ENCODE peak calls at places on chromosomes 16 and 17, in eight cellular contexts. One of them, this sample, is unnamed.

GRCh38 chr16:54208262-54208661 is 78.3 kb downstream of the IRX3 start:
- DNase-seq in lung microvascular endothelial cell: no peak
- DNase-seq in skeletal muscle cell: no peak
- DNase-seq in GM12865: no peak
- DNase-seq in choroid plexus epithelial cell: peak
- DNase-seq in A172: no peak
- DNase-seq in GM20000: no peak
- DNase-seq in stromal cell of bone marrow: peak
- DNase-seq in this sample: no peak

GRCh38 chr16:4420703-4421102 is 4.3 kb upstream of the CORO7 start:
- DNase-seq in lung microvascular endothelial cell: no peak
- DNase-seq in skeletal muscle cell: no peak
- DNase-seq in GM12865: no peak
- DNase-seq in choroid plexus epithelial cell: peak
- DNase-seq in A172: no peak
- DNase-seq in GM20000: no peak
- DNase-seq in stromal cell of bone marrow: no peak
- DNase-seq in this sample: no peak

GRCh38 chr17:47692895-47693666 is 880 bp upstream of the TBKBP1 start:
- DNase-seq in lung microvascular endothelial cell: no peak
- DNase-seq in skeletal muscle cell: no peak
- DNase-seq in GM12865: no peak
- DNase-seq in choroid plexus epithelial cell: no peak
- DNase-seq in A172: no peak
- DNase-seq in GM20000: peak
- DNase-seq in stromal cell of bone marrow: no peak
- DNase-seq in this sample: peak

GRCh38 chr16:71673190-71673956 is 47.4 kb downstream of the MARVELD3 start:
- DNase-seq in lung microvascular endothelial cell: no peak
- DNase-seq in skeletal muscle cell: no peak
- DNase-seq in GM12865: peak
- DNase-seq in choroid plexus epithelial cell: no peak
- DNase-seq in A172: no peak
- DNase-seq in GM20000: no peak
- DNase-seq in stromal cell of bone marrow: no peak
- DNase-seq in this sample: no peak

GRCh38 chr17:7914771-7915610 is 1.1 kb downstream of the RNF227 start:
- DNase-seq in lung microvascular endothelial cell: no peak
- DNase-seq in skeletal muscle cell: peak
- DNase-seq in GM12865: no peak
- DNase-seq in choroid plexus epithelial cell: peak
- DNase-seq in A172: no peak
- DNase-seq in GM20000: peak
- DNase-seq in stromal cell of bone marrow: no peak
- DNase-seq in this sample: no peak

GRCh38 chr16:65042966-65043365 is 78.9 kb downstream of the CDH11 start:
- DNase-seq in lung microvascular endothelial cell: no peak
- DNase-seq in skeletal muscle cell: no peak
- DNase-seq in GM12865: no peak
- DNase-seq in choroid plexus epithelial cell: no peak
- DNase-seq in A172: no peak
- DNase-seq in GM20000: no peak
- DNase-seq in stromal cell of bone marrow: no peak
- DNase-seq in this sample: no peak

GRCh38 chr17:80364091-80364691 is 50.8 kb upstream of the ENDOV start:
- DNase-seq in lung microvascular endothelial cell: peak
- DNase-seq in skeletal muscle cell: no peak
- DNase-seq in GM12865: no peak
- DNase-seq in choroid plexus epithelial cell: peak
- DNase-seq in A172: no peak
- DNase-seq in GM20000: no peak
- DNase-seq in stromal cell of bone marrow: no peak
- DNase-seq in this sample: peak

GRCh38 chr17:66381701-66382362 is 79.4 kb downstream of the PRKCA start:
- DNase-seq in lung microvascular endothelial cell: no peak
- DNase-seq in skeletal muscle cell: no peak
- DNase-seq in GM12865: no peak
- DNase-seq in choroid plexus epithelial cell: peak
- DNase-seq in A172: no peak
- DNase-seq in GM20000: no peak
- DNase-seq in stromal cell of bone marrow: no peak
- DNase-seq in this sample: no peak

GRCh38 chr17:5203908-5204294 is 12.2 kb upstream of the ZNF594 start:
- DNase-seq in lung microvascular endothelial cell: no peak
- DNase-seq in skeletal muscle cell: peak
- DNase-seq in GM12865: no peak
- DNase-seq in choroid plexus epithelial cell: peak
- DNase-seq in A172: peak
- DNase-seq in GM20000: no peak
- DNase-seq in stromal cell of bone marrow: peak
- DNase-seq in this sample: no peak

GRCh38 chr17:43556292-43556691 is 10.2 kb upstream of the ETV4 start:
- DNase-seq in lung microvascular endothelial cell: no peak
- DNase-seq in skeletal muscle cell: no peak
- DNase-seq in GM12865: no peak
- DNase-seq in choroid plexus epithelial cell: no peak
- DNase-seq in A172: peak
- DNase-seq in GM20000: no peak
- DNase-seq in stromal cell of bone marrow: peak
- DNase-seq in this sample: no peak

GRCh38 chr16:11350531-11351335 is 5.5 kb downstream of the RMI2 start:
- DNase-seq in lung microvascular endothelial cell: no peak
- DNase-seq in skeletal muscle cell: no peak
- DNase-seq in GM12865: no peak
- DNase-seq in choroid plexus epithelial cell: peak
- DNase-seq in A172: no peak
- DNase-seq in GM20000: no peak
- DNase-seq in stromal cell of bone marrow: peak
- DNase-seq in this sample: no peak

GRCh38 chr17:57020208-57020607 is 42.3 kb downstream of the SCPEP1 start:
- DNase-seq in lung microvascular endothelial cell: no peak
- DNase-seq in skeletal muscle cell: no peak
- DNase-seq in GM12865: no peak
- DNase-seq in choroid plexus epithelial cell: no peak
- DNase-seq in A172: no peak
- DNase-seq in GM20000: no peak
- DNase-seq in stromal cell of bone marrow: no peak
- DNase-seq in this sample: no peak

GRCh38 chr16:71572497-71573116 is 4.3 kb downstream of the TAT start:
- DNase-seq in lung microvascular endothelial cell: no peak
- DNase-seq in skeletal muscle cell: no peak
- DNase-seq in GM12865: no peak
- DNase-seq in choroid plexus epithelial cell: peak
- DNase-seq in A172: no peak
- DNase-seq in GM20000: no peak
- DNase-seq in stromal cell of bone marrow: no peak
- DNase-seq in this sample: no peak

GRCh38 chr17:7836596-7837374 is 2.8 kb downstream of the KDM6B start:
- DNase-seq in lung microvascular endothelial cell: peak
- DNase-seq in skeletal muscle cell: peak
- DNase-seq in GM12865: peak
- DNase-seq in choroid plexus epithelial cell: peak
- DNase-seq in A172: peak
- DNase-seq in GM20000: peak
- DNase-seq in stromal cell of bone marrow: peak
- DNase-seq in this sample: peak

GRCh38 chr17:17073627-17074521 is 31.6 kb downstream of the MPRIP start:
- DNase-seq in lung microvascular endothelial cell: no peak
- DNase-seq in skeletal muscle cell: no peak
- DNase-seq in GM12865: no peak
- DNase-seq in choroid plexus epithelial cell: peak
- DNase-seq in A172: no peak
- DNase-seq in GM20000: no peak
- DNase-seq in stromal cell of bone marrow: no peak
- DNase-seq in this sample: peak

GRCh38 chr16:18984425-18985005 is 781 bp downstream of the TMC7 start:
- DNase-seq in lung microvascular endothelial cell: no peak
- DNase-seq in skeletal muscle cell: no peak
- DNase-seq in GM12865: no peak
- DNase-seq in choroid plexus epithelial cell: no peak
- DNase-seq in A172: no peak
- DNase-seq in GM20000: no peak
- DNase-seq in stromal cell of bone marrow: no peak
- DNase-seq in this sample: no peak

GRCh38 chr16:28504707-28505404 is 1.8 kb downstream of the IL27 start:
- DNase-seq in lung microvascular endothelial cell: no peak
- DNase-seq in skeletal muscle cell: no peak
- DNase-seq in GM12865: no peak
- DNase-seq in choroid plexus epithelial cell: no peak
- DNase-seq in A172: no peak
- DNase-seq in GM20000: no peak
- DNase-seq in stromal cell of bone marrow: no peak
- DNase-seq in this sample: peak

GRCh38 chr17:82838386-82839063 is 1.3 kb downstream of the ZNF750 start:
- DNase-seq in lung microvascular endothelial cell: no peak
- DNase-seq in skeletal muscle cell: peak
- DNase-seq in GM12865: no peak
- DNase-seq in choroid plexus epithelial cell: peak
- DNase-seq in A172: no peak
- DNase-seq in GM20000: no peak
- DNase-seq in stromal cell of bone marrow: no peak
- DNase-seq in this sample: no peak

GRCh38 chr16:14364386-14365199 is 265.5 kb downstream of the PARN start:
- DNase-seq in lung microvascular endothelial cell: peak
- DNase-seq in skeletal muscle cell: peak
- DNase-seq in GM12865: no peak
- DNase-seq in choroid plexus epithelial cell: peak
- DNase-seq in A172: peak
- DNase-seq in GM20000: no peak
- DNase-seq in stromal cell of bone marrow: no peak
- DNase-seq in this sample: peak

GRCh38 chr16:77307764-77308561 is 108.8 kb downstream of the SYCE1L start:
- DNase-seq in lung microvascular endothelial cell: peak
- DNase-seq in skeletal muscle cell: peak
- DNase-seq in GM12865: no peak
- DNase-seq in choroid plexus epithelial cell: peak
- DNase-seq in A172: peak
- DNase-seq in GM20000: no peak
- DNase-seq in stromal cell of bone marrow: peak
- DNase-seq in this sample: no peak

GRCh38 chr17:73625975-73626706 is 18.1 kb downstream of the SDK2 start:
- DNase-seq in lung microvascular endothelial cell: no peak
- DNase-seq in skeletal muscle cell: no peak
- DNase-seq in GM12865: no peak
- DNase-seq in choroid plexus epithelial cell: no peak
- DNase-seq in A172: no peak
- DNase-seq in GM20000: no peak
- DNase-seq in stromal cell of bone marrow: no peak
- DNase-seq in this sample: no peak

GRCh38 chr16:88743693-88744519 is 37.6 kb downstream of the CTU2 start:
- DNase-seq in lung microvascular endothelial cell: peak
- DNase-seq in skeletal muscle cell: no peak
- DNase-seq in GM12865: peak
- DNase-seq in choroid plexus epithelial cell: peak
- DNase-seq in A172: peak
- DNase-seq in GM20000: peak
- DNase-seq in stromal cell of bone marrow: peak
- DNase-seq in this sample: no peak

GRCh38 chr16:17448640-17449638 is 21.8 kb downstream of the XYLT1 start:
- DNase-seq in lung microvascular endothelial cell: no peak
- DNase-seq in skeletal muscle cell: no peak
- DNase-seq in GM12865: peak
- DNase-seq in choroid plexus epithelial cell: no peak
- DNase-seq in A172: no peak
- DNase-seq in GM20000: no peak
- DNase-seq in stromal cell of bone marrow: no peak
- DNase-seq in this sample: no peak

GRCh38 chr17:28737770-28738679 is 5.8 kb upstream of the TRAF4 start:
- DNase-seq in lung microvascular endothelial cell: no peak
- DNase-seq in skeletal muscle cell: no peak
- DNase-seq in GM12865: peak
- DNase-seq in choroid plexus epithelial cell: no peak
- DNase-seq in A172: no peak
- DNase-seq in GM20000: peak
- DNase-seq in stromal cell of bone marrow: no peak
- DNase-seq in this sample: peak

GRCh38 chr16:62545039-62545438 is 508.8 kb upstream of the CDH8 start:
- DNase-seq in lung microvascular endothelial cell: no peak
- DNase-seq in skeletal muscle cell: no peak
- DNase-seq in GM12865: no peak
- DNase-seq in choroid plexus epithelial cell: no peak
- DNase-seq in A172: no peak
- DNase-seq in GM20000: no peak
- DNase-seq in stromal cell of bone marrow: no peak
- DNase-seq in this sample: no peak

This sample was measured in kidney.